ENCODE peak calls at places on chromosomes 2 and 18, in five cellular contexts. E, X, P, D and C are unnamed samples.

GRCh38 chr2:31287681-31288080 is 53.7 kb downstream of the EHD3 start:
- DNase-seq in E (no peak), X (peak), P (no peak), D (no peak), C (no peak)

GRCh38 chr2:50535971-50536759 is 495.8 kb downstream of the NRXN1 start:
- DNase-seq in E (peak), X (peak), P (peak), D (no peak), C (peak)

GRCh38 chr2:240404174-240404852 is 31.1 kb upstream of the GPC1 start:
- DNase-seq in E (no peak), X (no peak), P (no peak), D (no peak), C (no peak)

GRCh38 chr2:121134728-121135127 is 150.3 kb downstream of the TFCP2L1 start:
- DNase-seq in E (no peak), X (no peak), P (no peak), D (no peak), C (no peak)

GRCh38 chr18:46001074-46001473 is 33.9 kb upstream of the EPG5 start:
- DNase-seq in E (no peak), X (no peak), P (no peak), D (no peak), C (no peak)

GRCh38 chr2:45072064-45072861 is 63.0 kb upstream of the SIX2 start:
- DNase-seq in E (no peak), X (no peak), P (no peak), D (no peak), C (no peak)

GRCh38 chr18:50307738-50308470 is 20.4 kb upstream of the CXXC1 start:
- DNase-seq in E (peak), X (peak), P (peak), D (peak), C (peak)

GRCh38 chr2:201406077-201406662 is 45.1 kb downstream of the TRAK2 start:
- DNase-seq in E (no peak), X (peak), P (no peak), D (no peak), C (peak)

GRCh38 chr2:10190255-10190654 is 67.7 kb downstream of the RRM2 start:
- DNase-seq in E (no peak), X (no peak), P (no peak), D (no peak), C (no peak)

GRCh38 chr18:9839806-9840205 is 46.0 kb upstream of the TXNDC2 start:
- DNase-seq in E (no peak), X (no peak), P (no peak), D (no peak), C (no peak)

GRCh38 chr18:71799016-71799673 is 745.0 kb downstream of the CBLN2 start:
- DNase-seq in E (no peak), X (no peak), P (no peak), D (no peak), C (no peak)

GRCh38 chr2:96175951-96176350 is 30.7 kb upstream of the DUSP2 start:
- DNase-seq in E (no peak), X (peak), P (no peak), D (no peak), C (no peak)

GRCh38 chr2:162676515-162676914 is 162.1 kb downstream of the KCNH7 start:
- DNase-seq in E (no peak), X (no peak), P (no peak), D (no peak), C (no peak)

GRCh38 chr2:85584857-85585780 is 888 bp downstream of the VAMP5 start:
- DNase-seq in E (no peak), X (peak), P (no peak), D (no peak), C (peak)

GRCh38 chr2:9106338-9107167 is 100.1 kb upstream of the ASAP2 start:
- DNase-seq in E (no peak), X (no peak), P (no peak), D (no peak), C (no peak)

GRCh38 chr2:241857041-241857541 is 1.6 kb downstream of the PDCD1 start:
- DNase-seq in E (no peak), X (no peak), P (peak), D (no peak), C (no peak)

GRCh38 chr2:103166406-103167324 is 404.8 kb downstream of the TMEM182 start:
- DNase-seq in E (no peak), X (no peak), P (no peak), D (no peak), C (no peak)

GRCh38 chr18:63534615-63535014 is 7.6 kb upstream of the SERPINB12 start:
- DNase-seq in E (no peak), X (no peak), P (no peak), D (no peak), C (no peak)